ENCODE peak calls at places on chromosomes 6 and 20, in ten cellular contexts. T, E, U, M, O, I, Y, N, Z and R are unnamed samples.

GRCh38 chr6:51480040-51480439 is 607.4 kb downstream of the PKHD1 start:
- DNase-seq in U (no peak), O (no peak), T (no peak), Y (no peak), Z (peak), N (no peak), E (no peak), I (no peak), M (no peak), R (no peak)

GRCh38 chr20:35854697-35855434 is 83.1 kb downstream of the PHF20 start:
- DNase-seq in U (no peak), O (peak), M (no peak), N (no peak), T (no peak), E (no peak), I (no peak), Y (peak), Z (no peak), R (peak)

GRCh38 chr6:90347411-90347841 is 50.8 kb upstream of the BACH2 start:
- DNase-seq in I (no peak), E (no peak), Z (no peak), N (no peak), M (no peak), U (no peak), O (peak), Y (no peak), T (no peak), R (no peak)

GRCh38 chr6:52577022-52577777 is at the start of gene TRAM2:
- DNase-seq in U (peak), Y (peak), Z (peak), I (peak), O (peak), M (peak), E (peak), N (peak), T (peak), R (peak)

GRCh38 chr6:44003345-44004061 is 123.7 kb downstream of the MRPL14 start:
- DNase-seq in T (no peak), E (no peak), Y (no peak), N (no peak), Z (peak), O (no peak), I (no peak), U (peak), M (no peak), R (no peak)

GRCh38 chr6:30682181-30683117 is 4.0 kb downstream of the PPP1R18 start:
- DNase-seq in I (peak), M (peak), Y (peak), N (peak), Z (peak), T (peak), U (peak), E (peak), O (peak), R (peak)

GRCh38 chr6:148414836-148415235 is 72.2 kb downstream of the SASH1 start:
- DNase-seq in N (no peak), Y (peak), Z (no peak), E (no peak), I (no peak), U (no peak), T (no peak), O (peak), M (peak), R (peak)

GRCh38 chr6:160431231-160431630 is 83.1 kb downstream of the SLC22A3 start:
- DNase-seq in E (peak), U (no peak), I (peak), T (peak), M (no peak), O (peak), N (peak), Y (peak), Z (peak), R (peak)

GRCh38 chr6:96153775-96154174 is 138.0 kb downstream of the FUT9 start:
- DNase-seq in U (no peak), E (no peak), M (peak), N (no peak), Y (no peak), O (no peak), Z (no peak), T (no peak), I (no peak), R (no peak)

GRCh38 chr6:66849843-66850242 is 1142.8 kb upstream of the EYS start:
- DNase-seq in I (no peak), Z (no peak), T (no peak), M (peak), N (no peak), E (no peak), Y (no peak), U (no peak), O (no peak), R (no peak)

GRCh38 chr6:29633532-29633901 is 534 bp upstream of the GABBR1 start:
- DNase-seq in U (no peak), I (no peak), O (no peak), N (no peak), Y (no peak), Z (peak), M (no peak), T (no peak), E (peak), R (no peak)

GRCh38 chr20:1860446-1860845 is 34.8 kb upstream of the SIRPA start:
- DNase-seq in M (peak), I (no peak), T (no peak), N (no peak), Z (no peak), O (peak), Y (peak), U (no peak), E (no peak), R (peak)

GRCh38 chr20:23049933-23050838 is 714 bp upstream of the THBD start:
- DNase-seq in M (peak), E (peak), O (no peak), N (peak), Z (peak), I (peak), T (peak), Y (peak), U (peak), R (no peak)

GRCh38 chr6:75266716-75267291 is 17.8 kb downstream of the TMEM30A start:
- DNase-seq in Y (peak), E (no peak), O (peak), M (peak), N (no peak), I (no peak), U (peak), Z (peak), T (no peak), R (peak)

GRCh38 chr6:73451166-73452106 is 661 bp downstream of the CGAS start:
- DNase-seq in O (peak), U (peak), Z (peak), T (peak), E (peak), N (peak), M (peak), I (peak), Y (peak), R (peak)

GRCh38 chr6:146578054-146578453 is 20.7 kb upstream of the ADGB start:
- DNase-seq in N (no peak), E (no peak), I (no peak), O (peak), U (no peak), M (peak), Y (peak), T (no peak), Z (no peak), R (no peak)

GRCh38 chr6:42429836-42430235 is 21.9 kb downstream of the TRERF1 start:
- DNase-seq in U (no peak), Y (no peak), I (no peak), O (no peak), T (no peak), Z (no peak), N (no peak), E (no peak), M (no peak), R (no peak)

GRCh38 chr20:59018817-59019216 is 412 bp upstream of the TUBB1 start:
- DNase-seq in O (no peak), I (no peak), M (no peak), N (no peak), Y (no peak), Z (no peak), T (no peak), E (peak), U (no peak), R (no peak)

GRCh38 chr6:84103029-84103428 is 69.5 kb downstream of the MRAP2 start:
- DNase-seq in T (no peak), Y (peak), N (no peak), U (no peak), Z (no peak), O (no peak), M (no peak), I (no peak), E (no peak), R (peak)

GRCh38 chr20:47680804-47681529 is 104.3 kb downstream of the SULF2 start:
- DNase-seq in M (peak), E (no peak), T (no peak), N (no peak), U (no peak), O (no peak), Y (no peak), I (no peak), Z (no peak), R (no peak)

GRCh38 chr20:10433014-10433622 is 904 bp downstream of the MKKS start:
- DNase-seq in N (no peak), U (no peak), I (no peak), E (no peak), O (no peak), Y (peak), T (no peak), Z (no peak), M (peak), R (no peak)

GRCh38 chr6:44338228-44339122 is 4.0 kb upstream of the SPATS1 start:
- DNase-seq in N (peak), Z (peak), I (peak), M (peak), Y (peak), E (no peak), O (peak), T (peak), U (peak), R (peak)

GRCh38 chr6:22421187-22421586 is 124.4 kb upstream of the PRL start:
- DNase-seq in E (no peak), N (no peak), M (peak), Y (peak), I (no peak), Z (no peak), U (no peak), T (no peak), O (peak), R (peak)

GRCh38 chr6:46674410-46674809 is 13.3 kb upstream of the TDRD6 start:
- DNase-seq in M (no peak), I (no peak), N (no peak), U (no peak), E (no peak), O (no peak), Y (no peak), Z (no peak), T (no peak), R (no peak)

GRCh38 chr6:46676604-46677313 is 10.9 kb upstream of the TDRD6 start:
- DNase-seq in O (no peak), I (no peak), N (no peak), M (no peak), E (no peak), U (no peak), Z (no peak), T (no peak), Y (no peak), R (no peak)

GRCh38 chr6:46677314-46677654 is 10.4 kb upstream of the TDRD6 start:
- DNase-seq in Y (no peak), I (no peak), T (no peak), M (peak), E (no peak), O (no peak), N (no peak), Z (peak), U (peak), R (no peak)
- TF ChIP-seq CTCF in Y (peak), I (no peak), T (peak), M (peak), E (no peak), O (peak), N (no peak), Z (peak), U (peak), R (peak)

GRCh38 chr6:17421406-17421805 is 28.0 kb downstream of the CAP2 start:
- DNase-seq in Z (no peak), E (no peak), U (no peak), Y (no peak), I (no peak), M (no peak), N (no peak), T (no peak), O (no peak), R (no peak)
- H3K4me3 ChIP-seq in Z (no peak), E (no peak), U (no peak), Y (no peak), I (no peak), M (no peak), N (no peak), T (no peak), O (no peak), R (no peak)

DNA sequence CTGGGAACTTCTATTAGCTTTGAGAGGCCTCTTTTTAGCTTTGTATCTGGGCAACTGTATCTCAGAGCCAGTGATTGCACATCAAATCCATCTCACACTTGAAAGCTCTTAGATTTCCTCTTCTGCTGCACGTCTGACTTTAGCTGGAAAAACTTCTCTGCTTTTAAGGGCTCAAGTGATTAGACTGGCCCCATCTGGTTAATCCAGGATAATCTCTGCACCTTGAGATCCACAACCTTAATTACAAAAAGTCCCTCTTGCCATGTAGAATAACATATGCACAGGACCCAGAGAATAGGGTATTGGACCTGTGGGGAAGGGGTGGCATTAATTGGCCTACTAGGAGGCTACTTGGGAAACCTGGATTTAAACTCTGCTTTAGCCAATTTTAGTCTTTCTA is 24.2 kb downstream of the KLHL31 start:
- DNase-seq in Z (no peak), O (no peak), Y (no peak), N (no peak), U (no peak), I (no peak), E (no peak), T (no peak), M (no peak), R (no peak)
- TF ChIP-seq CTCF in Z (no peak), O (no peak), Y (no peak), N (no peak), U (no peak), I (no peak), E (no peak), T (no peak), M (no peak), R (no peak)

DNA sequence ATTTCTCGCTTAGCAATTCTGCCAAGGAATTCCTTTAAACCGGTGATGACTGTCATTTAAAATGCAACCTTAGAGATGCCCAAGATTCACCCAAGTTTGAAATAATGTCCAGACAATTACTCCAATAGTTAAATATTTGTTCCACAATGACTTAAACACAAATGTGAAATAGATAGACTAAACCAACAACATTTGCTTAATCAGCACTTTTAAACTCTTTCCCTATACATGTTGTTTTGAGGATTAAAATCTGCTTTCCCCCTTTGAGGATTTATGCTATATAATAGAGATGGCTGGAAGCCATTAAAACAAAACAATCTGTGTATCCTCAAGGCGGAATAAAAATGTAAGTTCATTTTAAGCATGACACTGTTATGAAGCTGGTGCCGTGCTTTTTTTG is 297.9 kb upstream of the RSPO3 start:
- DNase-seq in I (no peak), Y (no peak), Z (no peak), E (no peak), M (no peak), U (no peak), N (no peak), T (no peak), O (no peak), R (no peak)
- H3K4me3 ChIP-seq in I (no peak), Y (no peak), Z (no peak), E (no peak), M (no peak), U (no peak), N (no peak), T (no peak), O (no peak), R (no peak)

GRCh38 chr20:17794400-17794799 is 94.6 kb downstream of the BANF2 start:
- DNase-seq in N (no peak), E (no peak), Y (no peak), Z (no peak), O (no peak), T (no peak), U (no peak), I (peak), M (no peak), R (no peak)
- TF ChIP-seq CTCF in N (no peak), E (no peak), Y (no peak), Z (no peak), O (no peak), T (no peak), U (no peak), I (no peak), M (no peak), R (no peak)

DNA sequence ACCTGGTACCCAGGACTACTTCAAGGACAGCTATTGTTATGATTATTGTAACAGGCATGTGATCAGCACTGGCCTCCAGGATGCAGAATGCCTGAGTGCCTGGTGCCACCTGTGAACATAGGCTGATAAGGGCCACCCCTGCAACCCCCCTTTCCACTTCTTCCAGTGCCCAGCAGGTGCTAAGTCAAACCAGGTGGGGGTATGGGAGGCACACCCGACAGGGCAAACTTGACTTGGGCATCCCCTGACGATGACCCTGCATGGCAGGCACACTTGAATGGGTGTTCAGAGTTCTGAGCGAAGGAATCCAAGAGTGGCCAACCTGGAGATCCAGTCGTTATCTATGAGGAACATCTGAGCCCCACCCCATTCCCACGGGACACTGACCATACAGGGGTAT is 3.4 kb downstream of the ADA start:
- DNase-seq in M (no peak), I (peak), T (no peak), Y (no peak), Z (no peak), N (no peak), O (no peak), E (no peak), U (peak), R (no peak)
- H3K4me3 ChIP-seq in M (no peak), I (no peak), T (no peak), Y (no peak), Z (no peak), N (no peak), O (no peak), E (no peak), U (no peak), R (no peak)

GRCh38 chr20:57435498-57436222 is 44.5 kb downstream of the RBM38 start:
- DNase-seq in T (peak), Z (no peak), E (peak), U (peak), Y (peak), O (peak), N (peak), I (peak), M (peak), R (no peak)
- TF ChIP-seq CTCF in T (no peak), Z (no peak), E (no peak), U (peak), Y (no peak), O (peak), N (no peak), I (no peak), M (peak), R (no peak)